ENCODE peak calls at places on chromosomes 13 and 19, in four cellular contexts. J, G, M and H are unnamed samples.

GRCh38 chr13:41428155-41428554 is 29.2 kb upstream of the RGCC start:
- DNase-seq in J (peak; percentile 16), G (no peak), M (no peak), H (no peak)

GRCh38 chr19:9523885-9524474 is 14.5 kb downstream of the ZNF426 start:
- DNase-seq in J (no peak), G (no peak), M (no peak), H (no peak)

GRCh38 chr13:98890186-98890585 is 87.7 kb downstream of the DOCK9 start:
- DNase-seq in M (no peak), J (no peak), G (no peak), H (no peak)

GRCh38 chr13:31951215-31951678 is 80.3 kb upstream of the FRY start:
- DNase-seq in G (peak; percentile 99), M (peak; percentile 93), J (no peak), H (no peak)

GRCh38 chr19:1173160-1173844 is 766 bp downstream of the SBNO2 start:
- DNase-seq in M (no peak), G (peak; percentile 28), J (peak; percentile 42), H (no peak)

GRCh38 chr19:38839816-38840582 is 8.4 kb upstream of the ECH1 start:
- DNase-seq in M (no peak), G (no peak), J (no peak), H (no peak)

GRCh38 chr13:110913911-110914292 is 967 bp downstream of the ANKRD10 start:
- DNase-seq in M (no peak), J (no peak), G (no peak), H (no peak)

GRCh38 chr19:46205183-46205984 is 24.2 kb upstream of the IGFL1 start:
- DNase-seq in G (no peak), M (no peak), J (no peak), H (no peak)

GRCh38 chr19:3061214-3062161 is 807 bp downstream of the TLE5 start:
- DNase-seq in M (peak; percentile 85), G (no peak), J (no peak), H (no peak)

GRCh38 chr19:39265321-39265916 is 2.8 kb upstream of the IFNL2 start:
- DNase-seq in J (no peak), M (no peak), G (no peak), H (no peak)

GRCh38 chr19:55232284-55232597 is 3.7 kb upstream of the TMEM86B start:
- DNase-seq in M (no peak), G (no peak), J (no peak), H (no peak)

GRCh38 chr19:15663245-15663644 is 9.6 kb upstream of the CYP4F12 start:
- DNase-seq in J (no peak), M (no peak), G (no peak), H (no peak)

GRCh38 chr19:52269338-52270261 is at the start of gene ZNF766:
- DNase-seq in G (peak; percentile 98), M (peak; percentile 96), J (peak; percentile 97), H (peak; percentile 94)
- TF ChIP-seq CTCF in G (no peak), M (no peak), J (no peak), H (peak; percentile 12)

GRCh38 chr13:43116242-43116641 is 92.9 kb downstream of the DNAJC15 start:
- DNase-seq in G (no peak), M (peak; percentile 12), J (no peak), H (no peak)
- TF ChIP-seq CTCF in G (no peak), M (no peak), J (no peak), H (peak; percentile 15)

GRCh38 chr13:67146523-67147130 is 83.5 kb downstream of the PCDH9 start:
- DNase-seq in G (no peak), M (no peak), J (no peak), H (no peak)

GRCh38 chr13:67152123-67152522 is 78.0 kb downstream of the PCDH9 start:
- DNase-seq in M (no peak), G (no peak), J (no peak), H (no peak)

GRCh38 chr13:67148219-67148583 is 81.9 kb downstream of the PCDH9 start:
- DNase-seq in J (no peak), G (no peak), M (no peak), H (no peak)

GRCh38 chr13:67147257-67148218 is 82.6 kb downstream of the PCDH9 start:
- DNase-seq in J (peak; percentile 7), M (no peak), G (no peak), H (no peak)

DNA sequence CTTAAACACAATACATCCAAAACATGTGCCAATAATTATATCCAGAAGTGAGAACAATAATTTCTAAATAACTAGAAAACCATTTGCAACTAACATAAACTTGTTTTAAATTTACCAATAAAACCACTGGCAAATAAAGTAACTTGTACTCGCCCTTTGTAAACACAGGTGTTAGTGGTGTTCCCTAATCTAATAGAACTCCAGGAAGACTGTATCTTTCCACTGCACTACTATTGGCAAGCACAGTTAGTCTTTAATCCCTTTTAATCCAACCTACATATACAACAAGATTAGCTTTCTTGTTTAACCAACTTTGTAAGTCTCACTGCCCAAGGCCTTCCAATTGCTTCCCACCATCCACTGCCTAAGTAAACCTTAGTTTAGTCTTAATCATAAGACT is 79.5 kb downstream of the PCDH9 start:
- DNase-seq in M (no peak), J (no peak), G (no peak), H (no peak)
- TF ChIP-seq CTCF in M (no peak), J (no peak), G (no peak), H (no peak)

GRCh38 chr19:34317311-34317927 is 47.6 kb upstream of the GPI start:
- DNase-seq in J (no peak), M (no peak), G (no peak), H (no peak)

GRCh38 chr19:34316741-34317241 is 48.2 kb upstream of the GPI start:
- DNase-seq in M (no peak), G (no peak), J (no peak), H (no peak)

GRCh38 chr19:34314437-34315313 is 50.3 kb upstream of the GPI start:
- DNase-seq in M (peak; percentile 19), G (no peak), J (no peak), H (no peak)

GRCh38 chr19:34319230-34319585 is 45.8 kb upstream of the GPI start:
- DNase-seq in J (no peak), M (no peak), G (no peak), H (no peak)

DNA sequence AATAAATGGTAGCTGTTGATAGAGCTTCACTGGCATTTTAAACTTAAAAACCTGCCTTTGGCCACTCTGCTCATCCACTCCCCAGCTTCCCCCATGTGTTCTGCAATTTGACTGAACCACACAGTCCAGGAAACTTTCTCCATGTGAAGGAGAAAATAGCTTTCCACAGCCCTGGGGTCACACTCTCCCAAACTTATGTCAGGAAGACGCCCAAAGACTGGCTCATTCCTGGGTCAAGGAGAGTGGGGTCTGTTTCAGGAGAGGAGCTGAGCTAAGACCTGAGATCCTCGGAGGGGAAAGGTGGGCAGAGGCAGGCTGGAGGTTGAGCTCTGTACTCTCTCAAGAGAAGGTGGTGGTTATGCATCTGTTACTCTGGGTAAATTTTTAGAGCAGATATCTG is 48.7 kb upstream of the GPI start:
- DNase-seq in G (no peak), M (no peak), J (no peak), H (no peak)
- TF ChIP-seq CTCF in G (no peak), M (no peak), J (no peak), H (no peak)

GRCh38 chr13:75760182-75760981 is 124.3 kb downstream of the LMO7 start:
- DNase-seq in M (no peak), J (no peak), G (no peak), H (no peak)
- TF ChIP-seq CTCF in M (no peak), J (no peak), G (no peak), H (peak; percentile 8)

DNA sequence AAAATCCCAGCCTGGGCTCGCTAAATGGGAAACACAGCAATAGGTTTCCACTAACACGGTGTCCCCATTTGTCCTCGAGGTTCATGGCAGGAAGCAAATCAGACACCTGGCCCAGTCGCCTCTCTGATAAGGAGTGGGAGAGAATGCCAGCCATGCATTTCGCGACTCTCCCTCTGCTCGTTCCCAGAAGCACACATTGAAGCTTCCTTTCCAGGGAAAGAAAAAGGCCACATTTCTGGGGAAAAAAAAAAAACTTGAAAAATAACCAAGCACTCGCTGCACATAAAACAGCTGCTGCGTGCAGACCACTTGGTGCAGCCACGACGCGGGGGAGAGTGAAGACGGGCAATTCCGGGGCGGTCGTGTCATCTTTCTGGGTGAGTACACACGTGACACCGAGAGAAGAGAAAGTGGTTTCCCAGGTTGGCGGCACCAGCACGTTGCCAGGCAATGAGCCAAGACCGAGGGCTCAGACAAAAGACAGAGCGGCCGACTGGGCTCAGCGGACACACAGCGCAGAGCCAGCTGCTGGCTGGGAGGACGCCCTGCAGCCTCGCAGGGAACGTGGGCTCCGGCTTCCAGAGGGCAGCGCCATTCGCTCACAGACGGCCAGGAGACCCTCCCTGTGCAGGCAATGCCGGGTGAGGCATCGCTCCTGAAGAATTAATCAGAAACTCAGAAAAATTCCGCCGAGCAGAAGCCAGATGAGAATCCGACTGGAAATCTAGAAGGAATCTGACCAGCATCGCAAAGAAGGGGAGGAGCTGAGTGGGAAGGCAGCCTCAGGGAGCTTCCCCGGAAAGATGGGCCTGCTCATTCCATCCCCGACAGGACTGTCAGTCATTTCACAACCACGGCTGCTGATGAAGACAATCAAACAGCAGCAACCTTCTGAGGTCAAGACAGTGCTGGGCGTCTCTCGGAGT is 83.2 kb upstream of the IRS2 start:
- DNase-seq in J (no peak), M (peak; percentile 22), G (peak; percentile 48), H (no peak)
- TF ChIP-seq CTCF in J (no peak), M (no peak), G (no peak), H (no peak)